ENCODE peak calls at places on chromosomes 12 and 14, in nine cellular contexts. A is brain microvascular endothelial cell, Z is NB4, E is lower leg skin, H is fibroblast of mammary gland, T is astrocyte of the spinal cord, S is cardiac muscle cell, P is K562, U is PC-3. J is an unnamed sample.
A peak's percentile ranks its signal among the peaks of the same experiment; 100 is the strongest.

GRCh38 chr14:29681308-29681707 is 246.3 kb downstream of the PRKD1 start:
- DNase-seq in P (no peak), U (peak; percentile 19), A (no peak), S (no peak), T (no peak), H (peak; percentile 17), Z (no peak), E (no peak), J (no peak)

GRCh38 chr12:32789446-32789845 is 33.7 kb upstream of the YARS2 start:
- DNase-seq in Z (no peak), U (no peak), E (no peak), S (no peak), T (no peak), P (no peak), H (no peak), A (no peak), J (no peak)

GRCh38 chr12:79255326-79255725 is 390.8 kb downstream of the SYT1 start:
- DNase-seq in Z (no peak), H (peak; percentile 45), T (peak; percentile 16), E (no peak), S (no peak), P (no peak), U (peak; percentile 81), A (no peak), J (no peak)

GRCh38 chr12:106978035-106978800 is 8.7 kb downstream of the MTERF2 start:
- DNase-seq in S (peak; percentile 85), Z (no peak), U (no peak), P (peak; percentile 42), H (peak; percentile 47), E (no peak), T (peak; percentile 49), A (no peak), J (no peak)

GRCh38 chr12:80625901-80626300 is 81.5 kb upstream of the MYF6 start:
- DNase-seq in H (no peak), S (no peak), U (no peak), E (no peak), Z (no peak), A (no peak), P (no peak), T (peak; percentile 20), J (no peak)

GRCh38 chr14:83294941-83295340 is 1761.3 kb upstream of the SEL1L start:
- DNase-seq in T (peak; percentile 20), E (no peak), S (peak; percentile 11), Z (no peak), A (no peak), P (no peak), U (no peak), H (no peak), J (no peak)

GRCh38 chr12:43221216-43221615 is 330.8 kb downstream of the ADAMTS20 start:
- DNase-seq in H (no peak), Z (no peak), U (no peak), S (no peak), E (no peak), A (no peak), P (no peak), T (no peak), J (no peak)

GRCh38 chr14:42490536-42490935 is 883.9 kb downstream of the LRFN5 start:
- DNase-seq in U (peak; percentile 48), E (no peak), T (peak; percentile 54), S (no peak), Z (no peak), P (no peak), H (peak; percentile 74), A (no peak), J (no peak)

GRCh38 chr14:75984674-75985073 is 889 bp upstream of the IFT43 start:
- DNase-seq in E (peak; percentile 50), U (peak; percentile 23), S (no peak), Z (no peak), A (no peak), P (no peak), H (no peak), T (no peak), J (no peak)

GRCh38 chr12:18752947-18753346 is 15.0 kb downstream of the CAPZA3 start:
- DNase-seq in S (no peak), E (no peak), A (no peak), U (no peak), Z (no peak), T (no peak), H (no peak), P (no peak), J (no peak)

GRCh38 chr12:18753481-18754117 is 15.7 kb downstream of the CAPZA3 start:
- DNase-seq in T (peak; percentile 23), E (no peak), U (no peak), H (peak; percentile 36), A (peak; percentile 15), Z (no peak), P (no peak), S (peak; percentile 12), J (no peak)

GRCh38 chr12:18751866-18752265 is 13.9 kb downstream of the CAPZA3 start:
- DNase-seq in Z (no peak), A (no peak), H (no peak), E (no peak), U (no peak), T (no peak), S (no peak), P (no peak), J (no peak)

GRCh38 chr12:18752280-18752920 is 14.5 kb downstream of the CAPZA3 start:
- DNase-seq in A (peak; percentile 97), S (peak; percentile 96), H (peak; percentile 98), Z (no peak), P (peak; percentile 57), E (no peak), U (peak; percentile 43), T (peak; percentile 64), J (peak; percentile 11)

GRCh38 chr12:18754118-18754707 is 16.3 kb downstream of the CAPZA3 start:
- DNase-seq in H (no peak), P (no peak), E (no peak), T (no peak), S (no peak), Z (no peak), A (no peak), U (no peak), J (no peak)
- H3K4me3 ChIP-seq in H (no peak overlapping the region), P (no peak overlapping the region), E (no peak overlapping the region), T (no peak overlapping the region), S (no peak overlapping the region), Z (no peak overlapping the region), A (no peak overlapping the region), U (no peak overlapping the region), J (no peak overlapping the region)

DNA sequence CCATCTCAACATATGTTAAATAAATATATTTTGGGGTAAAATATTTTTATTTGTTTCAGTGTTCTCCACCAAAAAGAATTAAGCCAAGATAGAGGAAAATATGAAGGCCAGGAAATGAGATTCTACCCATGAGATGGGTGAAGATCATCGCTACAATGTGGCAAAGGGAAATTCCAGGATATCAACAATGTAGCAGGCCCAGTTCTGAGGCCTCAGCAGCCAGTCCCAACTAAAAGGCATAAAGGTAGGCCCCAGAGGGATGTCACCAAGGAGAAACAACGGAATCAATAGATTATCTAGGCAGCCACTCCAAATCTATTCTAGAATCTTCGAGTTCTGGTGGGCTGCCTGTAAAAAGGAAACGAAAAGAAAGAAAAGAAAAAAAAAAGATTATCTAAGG is 33.0 kb upstream of the MMP19 start:
- DNase-seq in U (no peak), Z (no peak), P (no peak), T (no peak), E (no peak), S (no peak), H (no peak), A (no peak), J (no peak)
- TF ChIP-seq CTCF in U (no peak), Z (no peak), P (no peak), T (no peak), E (no peak), S (no peak), H (no peak), A (no peak), J (no peak)

DNA sequence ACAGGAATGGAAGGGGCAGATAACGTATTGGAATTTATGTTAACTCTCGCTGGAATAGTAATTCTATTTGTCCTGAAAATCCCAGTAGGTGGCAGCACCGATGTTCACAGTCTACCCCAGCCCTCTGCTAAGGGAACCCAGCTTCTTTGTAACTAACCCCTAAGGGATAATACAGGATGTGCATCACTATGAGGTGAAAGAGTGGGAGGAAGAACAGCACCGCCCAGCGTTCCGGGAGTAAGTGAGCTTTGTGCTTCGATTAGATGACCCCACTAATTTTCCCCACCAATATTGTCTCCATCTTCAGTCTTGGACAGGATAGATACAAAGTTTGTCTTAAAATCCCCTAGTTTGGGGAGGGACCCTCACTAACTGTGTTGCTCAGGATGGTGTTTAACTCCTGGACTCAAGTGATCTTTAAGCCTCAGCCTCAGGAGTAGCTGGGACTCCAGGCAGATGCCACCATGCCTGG is 2.7 kb downstream of the SLC2A3 start:
- DNase-seq in U (peak; percentile 85), Z (peak; percentile 95), A (peak; percentile 91), S (peak; percentile 96), T (peak; percentile 94), P (peak; percentile 71), H (peak; percentile 97), E (peak; percentile 93), J (peak; percentile 93)
- H3K4me3 ChIP-seq in U (peak overlapping the region; percentile 35), Z (peak overlapping the region; percentile 93), A (peak overlapping the region; percentile 91), S (peak overlapping the region; percentile 87), T (peak overlapping the region; percentile 96), P (peak overlapping the region; percentile 90), H (peak overlapping the region; percentile 100), E (no peak overlapping the region), J (peak overlapping the region; percentile 22)

GRCh38 chr14:104731925-104732294 is 7.9 kb downstream of the ADSS1 start:
- DNase-seq in H (no peak), P (no peak), T (no peak), Z (no peak), U (no peak), S (no peak), A (no peak), E (no peak), J (no peak)

GRCh38 chr14:104730504-104730903 is 6.5 kb downstream of the ADSS1 start:
- DNase-seq in H (no peak), P (peak; percentile 68), A (no peak), U (no peak), E (no peak), Z (no peak), T (no peak), S (no peak), J (no peak)

GRCh38 chr14:104732355-104732804 is 8.4 kb downstream of the ADSS1 start:
- DNase-seq in U (no peak), A (no peak), P (no peak), S (no peak), Z (no peak), H (no peak), T (no peak), E (no peak), J (peak; percentile 47)

GRCh38 chr14:104729835-104730181 is 5.8 kb downstream of the ADSS1 start:
- DNase-seq in E (no peak), A (no peak), H (no peak), U (no peak), S (no peak), T (no peak), P (peak; percentile 79), Z (no peak), J (no peak)

DNA sequence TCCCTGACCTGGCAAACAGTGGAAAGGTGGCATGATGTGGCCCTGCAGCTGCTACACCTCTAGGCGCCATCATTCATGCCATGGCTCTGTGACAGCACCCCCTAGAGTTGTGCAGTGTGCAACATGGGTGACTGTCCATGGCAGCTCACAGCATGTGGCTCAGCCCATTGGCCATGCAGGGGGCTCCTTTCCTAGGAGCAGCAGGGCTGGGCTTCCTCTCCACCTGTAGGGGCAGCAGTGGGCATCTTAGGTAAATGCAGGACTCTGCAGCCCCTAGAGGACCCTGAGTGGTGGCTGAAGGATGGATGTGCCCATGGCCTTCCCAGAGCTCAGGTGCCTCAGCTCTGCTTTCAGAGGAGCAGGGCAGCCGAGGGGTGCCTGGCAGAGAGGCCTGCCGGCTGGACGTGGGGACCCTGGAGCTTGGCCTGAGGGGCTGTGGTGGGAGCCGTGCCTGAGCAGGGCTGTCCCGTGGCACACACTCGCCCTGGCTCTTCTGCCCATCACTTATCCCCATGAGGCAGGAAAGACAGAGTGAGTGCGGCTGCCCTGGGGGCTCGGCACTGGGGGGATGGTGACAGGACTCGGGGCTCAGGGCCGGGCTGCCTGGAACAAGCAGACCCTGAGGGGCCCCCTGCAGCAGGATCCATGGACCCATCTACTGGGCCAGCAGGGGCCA is 7.4 kb downstream of the ADSS1 start:
- DNase-seq in Z (peak; percentile 40), T (no peak), H (no peak), S (no peak), U (peak; percentile 48), P (peak; percentile 44), A (no peak), E (no peak), J (no peak)
- TF ChIP-seq CTCF in Z (peak; percentile 41), T (peak; percentile 55), H (peak; percentile 30), S (peak; percentile 33), U (peak; percentile 64), P (peak; percentile 66), A (peak; percentile 70), E (no peak), J (peak; percentile 32)